ENCODE peak calls at places on chromosomes 6 and 20, in nine cellular contexts. J is A549, I is GM12878, D is HCT116, M is SK-N-SH, B is HepG2, Z is GM23338, U is K562, X is Panc1. N is an unnamed sample.

GRCh38 chr20:48771542-48771941 is 56.3 kb downstream of the PREX1 start:
- DNase-seq in J (no peak), I (no peak), D (no peak), M (no peak), B (no peak), Z (no peak), U (no peak), X (no peak), N (no peak)

GRCh38 chr20:33899106-33899505 is 88.0 kb downstream of the CHMP4B start:
- DNase-seq in J (no peak), I (no peak), D (no peak), M (no peak), B (no peak), Z (no peak), U (no peak), X (no peak), N (no peak)

GRCh38 chr6:7050099-7050498 is 57.7 kb upstream of the RREB1 start:
- DNase-seq in J (no peak), I (no peak), D (no peak), M (no peak), B (no peak), Z (no peak), U (no peak), X (no peak), N (no peak)

GRCh38 chr6:144559865-144560603 is 274.9 kb downstream of the UTRN start:
- DNase-seq in J (no peak), I (no peak), D (no peak), M (peak), B (peak), Z (no peak), U (no peak), X (no peak), N (no peak)

GRCh38 chr6:5866547-5867051 is 140.1 kb downstream of the NRN1 start:
- DNase-seq in J (no peak), I (no peak), D (no peak), M (no peak), B (peak), Z (no peak), U (no peak), X (peak), N (no peak)

GRCh38 chr20:18397090-18397489 is 69.7 kb downstream of the DZANK1 start:
- DNase-seq in J (no peak), I (no peak), D (no peak), M (no peak), B (no peak), Z (no peak), U (no peak), X (no peak), N (peak)

GRCh38 chr6:38396209-38396608 is 243.5 kb downstream of the BTBD9 start:
- DNase-seq in J (no peak), I (no peak), D (no peak), M (no peak), B (no peak), Z (no peak), U (no peak), X (no peak), N (no peak)

GRCh38 chr20:4978050-4978918 is 23.0 kb downstream of the SLC23A2 start:
- DNase-seq in J (no peak), I (no peak), D (no peak), M (no peak), B (no peak), Z (peak), U (no peak), X (no peak), N (no peak)

GRCh38 chr6:2478200-2478599 is 232.8 kb upstream of the GMDS start:
- DNase-seq in J (no peak), I (no peak), D (no peak), M (no peak), B (no peak), Z (no peak), U (no peak), X (no peak), N (no peak)

GRCh38 chr6:150068173-150068785 is 642 bp downstream of the ULBP3 start:
- DNase-seq in J (no peak), I (no peak), D (no peak), M (no peak), B (no peak), Z (no peak), U (no peak), X (no peak), N (no peak)

GRCh38 chr6:34298941-34299340 is 50.1 kb upstream of the SMIM29 start:
- DNase-seq in J (no peak), I (no peak), D (no peak), M (no peak), B (no peak), Z (no peak), U (no peak), X (no peak), N (no peak)

GRCh38 chr6:37175332-37176267 is 5.6 kb downstream of the PIM1 start:
- DNase-seq in J (no peak), I (no peak), D (no peak), M (no peak), B (no peak), Z (peak), U (no peak), X (no peak), N (no peak)

GRCh38 chr6:105675715-105676397 is 273.0 kb upstream of the PREP start:
- DNase-seq in J (peak), I (no peak), D (peak), M (peak), B (no peak), Z (no peak), U (no peak), X (peak), N (no peak)

GRCh38 chr6:163793584-163793983 is 379.1 kb downstream of the QKI start:
- DNase-seq in J (no peak), I (no peak), D (peak), M (no peak), B (peak), Z (no peak), U (no peak), X (no peak), N (no peak)

GRCh38 chr6:29816030-29816429 is 11.6 kb upstream of the HLA-G start:
- DNase-seq in J (no peak), I (no peak), D (no peak), M (no peak), B (no peak), Z (no peak), U (no peak), X (no peak), N (no peak)

GRCh38 chr6:118896339-118897136 is 2.6 kb downstream of the ASF1A start:
- DNase-seq in J (peak), I (no peak), D (peak), M (peak), B (peak), Z (peak), U (peak), X (peak), N (peak)

GRCh38 chr6:31829633-31830492 is 2.3 kb downstream of the HSPA1B start:
- DNase-seq in J (no peak), I (no peak), D (no peak), M (no peak), B (no peak), Z (peak), U (no peak), X (no peak), N (no peak)

GRCh38 chr20:44335675-44336074 is 1.2 kb upstream of the R3HDML start:
- DNase-seq in J (no peak), I (no peak), D (no peak), M (no peak), B (no peak), Z (no peak), U (no peak), X (no peak), N (no peak)

GRCh38 chr6:129895692-129896091 is 34.6 kb upstream of the TMEM244 start:
- DNase-seq in J (no peak), I (no peak), D (no peak), M (no peak), B (no peak), Z (no peak), U (no peak), X (no peak), N (no peak)

GRCh38 chr20:19791887-19792286 is 33.8 kb downstream of the RIN2 start:
- DNase-seq in J (no peak), I (no peak), D (no peak), M (no peak), B (no peak), Z (no peak), U (no peak), X (no peak), N (no peak)

GRCh38 chr20:20904171-20904831 is 191.9 kb upstream of the RALGAPA2 start:
- DNase-seq in J (no peak), I (no peak), D (no peak), M (no peak), B (no peak), Z (no peak), U (no peak), X (no peak), N (no peak)

GRCh38 chr20:37816003-37816402 is 86.9 kb upstream of the VSTM2L start:
- DNase-seq in J (no peak), I (no peak), D (no peak), M (no peak), B (no peak), Z (peak), U (no peak), X (no peak), N (no peak)

GRCh38 chr6:63739094-63739687 is 103.6 kb downstream of the PHF3 start:
- DNase-seq in J (no peak), I (no peak), D (no peak), M (no peak), B (peak), Z (no peak), U (no peak), X (no peak), N (no peak)

GRCh38 chr6:142118926-142119325 is 13.8 kb upstream of the GJE1 start:
- DNase-seq in J (no peak), I (no peak), D (no peak), M (no peak), B (no peak), Z (no peak), U (no peak), X (no peak), N (no peak)

GRCh38 chr6:112150363-112150762 is 63.0 kb downstream of the FAM229B start:
- DNase-seq in J (no peak), I (no peak), D (no peak), M (no peak), B (no peak), Z (no peak), U (no peak), X (no peak), N (no peak)

GRCh38 chr6:108873971-108874370 is 25.7 kb downstream of the ARMC2 start:
- DNase-seq in J (no peak), I (no peak), D (no peak), M (no peak), B (no peak), Z (no peak), U (no peak), X (no peak), N (no peak)

GRCh38 chr6:154430494-154430919 is 73.9 kb upstream of the IPCEF1 start:
- DNase-seq in J (no peak), I (no peak), D (no peak), M (no peak), B (peak), Z (no peak), U (no peak), X (no peak), N (no peak)

GRCh38 chr20:48066256-48066655 is 281.0 kb upstream of the SULF2 start:
- DNase-seq in J (no peak), I (no peak), D (no peak), M (no peak), B (no peak), Z (no peak), U (no peak), X (no peak), N (no peak)

GRCh38 chr6:37484786-37485170 is 14.9 kb downstream of the CCDC167 start:
- DNase-seq in J (no peak), I (no peak), D (no peak), M (no peak), B (no peak), Z (no peak), U (no peak), X (no peak), N (no peak)

GRCh38 chr6:130513770-130514169 is 148.0 kb downstream of the TMEM200A start:
- DNase-seq in J (no peak), I (peak), D (no peak), M (no peak), B (no peak), Z (no peak), U (no peak), X (no peak), N (no peak)

GRCh38 chr6:6315660-6316059 is 4.8 kb downstream of the F13A1 start:
- DNase-seq in J (peak), I (no peak), D (peak), M (peak), B (peak), Z (peak), U (peak), X (peak), N (no peak)

GRCh38 chr6:123747515-123747914 is 56.1 kb upstream of the NKAIN2 start:
- DNase-seq in J (no peak), I (no peak), D (no peak), M (no peak), B (no peak), Z (no peak), U (no peak), X (no peak), N (no peak)

GRCh38 chr6:137389150-137389664 is 105.0 kb downstream of the OLIG3 start:
- DNase-seq in J (no peak), I (peak), D (no peak), M (no peak), B (no peak), Z (no peak), U (no peak), X (no peak), N (peak)

GRCh38 chr20:25076731-25077609 is 5.0 kb downstream of the VSX1 start:
- DNase-seq in J (peak), I (no peak), D (peak), M (peak), B (peak), Z (peak), U (no peak), X (peak), N (no peak)
- TF ChIP-seq CTCF in J (peak), I (peak), D (peak), M (no peak), B (peak), Z (peak), U (peak), X (peak), N (no peak)

DNA sequence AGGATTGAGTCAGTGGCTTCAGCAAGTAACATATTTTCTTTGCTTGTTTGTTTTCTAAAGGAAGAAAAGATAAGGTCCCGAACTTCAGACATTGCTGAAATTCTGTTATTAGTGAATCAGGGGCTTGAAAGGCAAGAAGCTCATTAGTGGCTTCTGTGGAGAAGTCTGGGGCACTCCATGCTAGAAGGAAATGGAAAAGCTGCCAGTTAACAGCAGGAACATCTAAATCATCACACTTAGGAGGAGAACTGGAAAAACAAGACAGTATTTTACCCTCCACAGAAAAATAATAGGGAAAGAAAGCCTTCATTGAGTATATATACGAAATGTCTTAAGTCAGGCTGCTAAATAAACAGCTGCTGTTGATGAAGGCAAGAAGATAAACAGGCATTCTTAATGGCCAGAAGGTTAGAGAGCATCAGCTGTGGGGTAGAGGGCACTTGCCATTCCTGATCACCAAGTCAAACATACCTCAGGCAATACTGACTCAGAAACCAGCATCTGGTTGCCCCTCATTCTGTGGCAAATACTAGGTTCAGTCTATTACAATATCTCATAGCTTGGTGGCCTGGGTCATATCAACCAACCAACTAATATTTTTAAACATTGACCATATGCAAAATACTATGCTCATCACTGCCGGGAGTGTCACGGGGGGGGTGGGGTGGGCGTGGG is 143.2 kb upstream of the TENT5A start:
- DNase-seq in J (no peak), I (no peak), D (no peak), M (no peak), B (peak), Z (no peak), U (no peak), X (no peak), N (no peak)
- H3K4me3 ChIP-seq in J (no peak), I (no peak), D (no peak), M (no peak), B (no peak), Z (no peak), U (no peak), X (no peak), N (no peak)

GRCh38 chr6:52497652-52498408 is 77.7 kb downstream of the EFHC1 start:
- DNase-seq in J (no peak), I (peak), D (no peak), M (no peak), B (no peak), Z (no peak), U (no peak), X (no peak), N (no peak)
- TF ChIP-seq REST in J (no peak), I (no peak), D (no peak), M (no peak), B (no peak), Z (no peak), U (no peak), X (no peak), N (no peak)

GRCh38 chr6:68468244-68468884 is 166.7 kb upstream of the ADGRB3 start:
- DNase-seq in J (no peak), I (no peak), D (no peak), M (no peak), B (no peak), Z (peak), U (peak), X (no peak), N (no peak)
- TF ChIP-seq CTCF in J (no peak), I (no peak), D (no peak), M (peak), B (peak), Z (peak), U (peak), X (peak), N (no peak)

GRCh38 chr20:45340236-45340847 is 7.9 kb downstream of the SDC4 start:
- DNase-seq in J (no peak), I (no peak), D (no peak), M (no peak), B (peak), Z (no peak), U (no peak), X (no peak), N (no peak)

GRCh38 chr20:45339799-45340198 is 8.4 kb downstream of the SDC4 start:
- DNase-seq in J (no peak), I (no peak), D (no peak), M (no peak), B (no peak), Z (no peak), U (no peak), X (no peak), N (no peak)

GRCh38 chr20:45338121-45339030 is 9.8 kb downstream of the SDC4 start:
- DNase-seq in J (no peak), I (no peak), D (no peak), M (no peak), B (peak), Z (no peak), U (no peak), X (no peak), N (no peak)

GRCh38 chr20:45337367-45338120 is 10.7 kb downstream of the SDC4 start:
- DNase-seq in J (no peak), I (no peak), D (no peak), M (no peak), B (peak), Z (no peak), U (peak), X (no peak), N (no peak)

DNA sequence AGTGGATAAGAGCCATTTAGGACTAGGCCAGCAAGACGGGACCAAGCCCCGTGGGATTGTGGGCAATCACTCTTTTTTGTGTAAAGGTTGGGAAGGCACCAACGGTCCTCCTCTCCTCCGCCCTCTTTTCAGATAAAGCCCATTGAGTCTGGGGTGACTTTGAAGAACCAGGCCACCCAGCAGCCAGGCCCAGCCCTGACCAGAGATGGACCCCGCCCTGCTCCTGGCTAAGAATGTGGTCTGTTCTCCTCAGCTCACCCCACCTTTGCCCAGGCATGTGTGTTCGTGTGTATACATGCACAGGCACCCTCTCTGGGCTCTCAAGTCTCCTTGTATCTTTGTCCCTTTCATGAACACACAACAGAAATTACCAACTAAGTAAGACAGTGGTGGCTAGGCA is 9.1 kb downstream of the SDC4 start:
- DNase-seq in J (no peak), I (no peak), D (no peak), M (no peak), B (no peak), Z (no peak), U (peak), X (no peak), N (no peak)
- H3K4me3 ChIP-seq in J (no peak), I (no peak), D (no peak), M (no peak), B (no peak), Z (no peak), U (no peak), X (no peak), N (no peak)

GRCh38 chr6:110017946-110018345 is 39.8 kb downstream of the GPR6 start:
- DNase-seq in J (no peak), I (no peak), D (no peak), M (no peak), B (no peak), Z (no peak), U (no peak), X (no peak), N (no peak)

GRCh38 chr6:110017306-110017705 is 39.2 kb downstream of the GPR6 start:
- DNase-seq in J (no peak), I (no peak), D (no peak), M (no peak), B (no peak), Z (no peak), U (no peak), X (no peak), N (no peak)

GRCh38 chr6:110018486-110018885 is 40.4 kb downstream of the GPR6 start:
- DNase-seq in J (no peak), I (no peak), D (no peak), M (no peak), B (no peak), Z (no peak), U (no peak), X (no peak), N (no peak)

GRCh38 chr6:110015206-110015605 is 37.1 kb downstream of the GPR6 start:
- DNase-seq in J (no peak), I (no peak), D (no peak), M (no peak), B (no peak), Z (no peak), U (no peak), X (no peak), N (no peak)

DNA sequence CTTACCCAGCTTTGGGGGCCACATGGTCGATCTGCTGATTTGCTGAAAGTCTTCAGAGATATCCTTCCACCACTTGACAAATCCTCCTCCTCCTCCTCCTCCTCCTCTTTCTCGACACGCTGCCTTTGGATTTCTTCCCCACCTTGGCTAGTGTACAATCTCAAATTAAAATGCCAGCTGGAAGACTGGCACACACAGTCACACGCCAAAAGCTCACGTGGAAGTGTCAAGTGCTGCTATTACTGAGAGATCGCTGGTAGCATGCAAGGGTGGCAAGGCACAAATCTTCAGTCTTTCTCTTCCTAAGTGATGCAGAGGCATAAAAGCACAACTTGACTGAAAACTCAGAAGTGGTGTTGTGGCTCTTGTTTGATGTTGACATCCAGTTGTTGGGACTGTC is 35.3 kb downstream of the GPR6 start:
- DNase-seq in J (no peak), I (no peak), D (no peak), M (no peak), B (no peak), Z (no peak), U (no peak), X (no peak), N (no peak)
- TF ChIP-seq REST in J (no peak), I (no peak), D (no peak), M (no peak), B (no peak), Z (no peak), U (no peak), X (no peak), N (no peak)